ENCODE peak calls at places on chromosome 6, in nine cellular contexts. One of them, this sample, is unnamed.

GRCh38 chr6:14354919-14355572 is 237.5 kb downstream of the CD83 start:
- DNase-seq in tibial artery: peak
- DNase-seq in neural crest cell: no peak
- DNase-seq in A673: peak
- DNase-seq in Calu3: peak
- DNase-seq in fibroblast of pulmonary artery: peak
- DNase-seq in pancreas: no peak
- DNase-seq in esophagus squamous epithelium: no peak
- DNase-seq in foreskin fibroblast: peak
- DNase-seq in this sample: no peak

GRCh38 chr6:49666480-49666879 is 29.8 kb upstream of the RHAG start:
- DNase-seq in esophagus squamous epithelium: no peak
- DNase-seq in fibroblast of pulmonary artery: no peak
- DNase-seq in neural crest cell: no peak
- DNase-seq in tibial artery: no peak
- DNase-seq in foreskin fibroblast: no peak
- DNase-seq in pancreas: no peak
- DNase-seq in Calu3: no peak
- DNase-seq in A673: no peak
- DNase-seq in this sample: no peak

GRCh38 chr6:9461161-9461560 is 953.7 kb downstream of the TFAP2A start:
- DNase-seq in tibial artery: no peak
- DNase-seq in Calu3: peak
- DNase-seq in esophagus squamous epithelium: no peak
- DNase-seq in fibroblast of pulmonary artery: no peak
- DNase-seq in foreskin fibroblast: no peak
- DNase-seq in pancreas: no peak
- DNase-seq in A673: no peak
- DNase-seq in neural crest cell: no peak
- DNase-seq in this sample: no peak

GRCh38 chr6:3912366-3913076 is 63.3 kb downstream of the FAM50B start:
- DNase-seq in esophagus squamous epithelium: no peak
- DNase-seq in foreskin fibroblast: no peak
- DNase-seq in pancreas: no peak
- DNase-seq in A673: peak
- DNase-seq in tibial artery: no peak
- DNase-seq in neural crest cell: no peak
- DNase-seq in fibroblast of pulmonary artery: no peak
- DNase-seq in Calu3: no peak
- DNase-seq in this sample: no peak

GRCh38 chr6:45835725-45836437 is 179.8 kb downstream of the CLIC5 start:
- DNase-seq in neural crest cell: no peak
- DNase-seq in esophagus squamous epithelium: no peak
- DNase-seq in Calu3: no peak
- DNase-seq in A673: no peak
- DNase-seq in pancreas: no peak
- DNase-seq in foreskin fibroblast: no peak
- DNase-seq in fibroblast of pulmonary artery: no peak
- DNase-seq in tibial artery: no peak
- DNase-seq in this sample: no peak

GRCh38 chr6:148924226-148924989 is 177.6 kb downstream of the UST start:
- DNase-seq in pancreas: no peak
- DNase-seq in esophagus squamous epithelium: no peak
- DNase-seq in A673: no peak
- DNase-seq in foreskin fibroblast: no peak
- DNase-seq in neural crest cell: no peak
- DNase-seq in Calu3: no peak
- DNase-seq in tibial artery: no peak
- DNase-seq in fibroblast of pulmonary artery: no peak
- DNase-seq in this sample: no peak

GRCh38 chr6:44258325-44258863 is 1.1 kb upstream of the SLC35B2 start:
- DNase-seq in tibial artery: no peak
- DNase-seq in fibroblast of pulmonary artery: no peak
- DNase-seq in esophagus squamous epithelium: no peak
- DNase-seq in neural crest cell: no peak
- DNase-seq in Calu3: no peak
- DNase-seq in A673: no peak
- DNase-seq in foreskin fibroblast: no peak
- DNase-seq in pancreas: no peak
- DNase-seq in this sample: no peak

GRCh38 chr6:158807515-158808441 is 11.4 kb downstream of the EZR start:
- DNase-seq in neural crest cell: no peak
- DNase-seq in fibroblast of pulmonary artery: no peak
- DNase-seq in esophagus squamous epithelium: no peak
- DNase-seq in tibial artery: no peak
- DNase-seq in A673: no peak
- DNase-seq in Calu3: no peak
- DNase-seq in pancreas: no peak
- DNase-seq in foreskin fibroblast: no peak
- DNase-seq in this sample: no peak

GRCh38 chr6:158653577-158654354 is 3.9 kb downstream of the SYTL3 start:
- DNase-seq in tibial artery: no peak
- DNase-seq in Calu3: no peak
- DNase-seq in A673: no peak
- DNase-seq in neural crest cell: no peak
- DNase-seq in esophagus squamous epithelium: no peak
- DNase-seq in pancreas: peak
- DNase-seq in fibroblast of pulmonary artery: peak
- DNase-seq in foreskin fibroblast: no peak
- DNase-seq in this sample: no peak

GRCh38 chr6:33843696-33844121 is 39.9 kb upstream of the MLN start:
- DNase-seq in Calu3: no peak
- DNase-seq in fibroblast of pulmonary artery: no peak
- DNase-seq in esophagus squamous epithelium: no peak
- DNase-seq in neural crest cell: no peak
- DNase-seq in foreskin fibroblast: no peak
- DNase-seq in A673: peak
- DNase-seq in tibial artery: no peak
- DNase-seq in pancreas: no peak
- DNase-seq in this sample: no peak

DNA sequence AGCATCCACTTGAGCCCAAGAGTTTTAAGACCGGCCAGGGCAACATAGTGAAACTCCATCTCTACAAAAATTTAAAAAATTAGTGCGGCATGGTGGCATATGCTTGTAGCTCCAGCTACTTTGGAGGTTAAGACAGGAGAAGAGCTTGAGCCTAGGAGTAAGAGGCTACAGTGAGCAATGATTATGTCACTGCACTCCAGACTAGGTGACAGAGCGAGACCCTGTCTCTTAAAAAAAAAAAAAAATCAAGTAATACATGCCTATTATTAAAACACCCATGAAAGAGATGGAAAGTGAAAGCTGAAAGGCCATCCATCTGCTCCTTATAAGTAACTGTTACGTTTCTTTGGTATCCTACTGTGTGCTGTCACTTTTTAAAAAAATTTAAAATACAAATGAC is 66.4 kb downstream of the FKBP5 start:
- DNase-seq in foreskin fibroblast: no peak
- DNase-seq in fibroblast of pulmonary artery: no peak
- DNase-seq in esophagus squamous epithelium: no peak
- DNase-seq in A673: no peak
- DNase-seq in pancreas: no peak
- DNase-seq in Calu3: no peak
- DNase-seq in tibial artery: no peak
- DNase-seq in neural crest cell: no peak
- DNase-seq in this sample: no peak
- TF ChIP-seq CTCF in foreskin fibroblast: no peak
- TF ChIP-seq CTCF in fibroblast of pulmonary artery: no peak
- TF ChIP-seq CTCF in esophagus squamous epithelium: no peak
- TF ChIP-seq CTCF in A673: no peak
- TF ChIP-seq CTCF in pancreas: no peak
- TF ChIP-seq CTCF in Calu3: no peak
- TF ChIP-seq CTCF in tibial artery: no peak
- TF ChIP-seq CTCF in neural crest cell: no peak
- TF ChIP-seq CTCF in this sample: no peak

DNA sequence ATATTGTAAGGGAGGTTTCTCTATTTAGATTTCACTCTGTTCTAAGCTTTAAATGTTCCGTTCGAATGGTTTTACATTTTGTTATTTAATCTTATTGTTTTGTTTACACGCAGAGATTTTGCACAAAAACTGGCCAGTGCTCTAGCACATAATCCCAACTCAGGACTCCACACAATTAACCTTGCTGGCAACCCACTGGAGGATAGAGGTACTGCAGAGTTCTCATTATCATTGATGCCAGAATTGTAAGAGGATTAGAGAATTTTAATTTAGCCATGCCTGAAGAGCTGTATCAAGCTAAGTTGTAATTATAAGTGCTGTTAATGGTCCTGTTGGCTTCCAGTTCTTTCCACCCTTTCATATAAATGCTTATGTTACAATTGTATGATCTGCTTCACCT is 179.7 kb upstream of the SCGN start:
- DNase-seq in tibial artery: no peak
- DNase-seq in fibroblast of pulmonary artery: no peak
- DNase-seq in Calu3: no peak
- DNase-seq in neural crest cell: no peak
- DNase-seq in pancreas: no peak
- DNase-seq in A673: peak
- DNase-seq in esophagus squamous epithelium: no peak
- DNase-seq in foreskin fibroblast: no peak
- DNase-seq in this sample: no peak
- TF ChIP-seq CTCF in tibial artery: peak
- TF ChIP-seq CTCF in fibroblast of pulmonary artery: peak
- TF ChIP-seq CTCF in Calu3: peak
- TF ChIP-seq CTCF in neural crest cell: peak
- TF ChIP-seq CTCF in pancreas: no peak
- TF ChIP-seq CTCF in A673: peak
- TF ChIP-seq CTCF in esophagus squamous epithelium: no peak
- TF ChIP-seq CTCF in foreskin fibroblast: peak
- TF ChIP-seq CTCF in this sample: no peak

DNA sequence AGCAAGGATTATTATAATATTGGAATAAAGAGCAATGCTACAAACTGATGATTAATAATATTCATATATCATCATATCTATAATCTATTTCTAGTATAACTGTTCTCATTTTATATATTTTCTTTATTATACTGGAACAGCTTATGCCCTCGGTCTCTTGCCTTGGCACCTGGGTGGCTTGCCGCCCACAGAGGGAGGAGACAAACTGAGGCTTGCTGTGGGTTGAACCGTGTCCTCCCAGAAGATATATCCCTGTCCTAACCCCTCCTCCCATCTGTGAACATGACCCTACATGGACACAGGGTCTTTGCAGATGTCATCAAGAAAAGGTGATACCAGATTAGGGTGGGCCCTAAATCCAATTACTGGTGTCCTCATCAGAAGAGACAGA is 4.7 kb downstream of the RNASET2 start:
- DNase-seq in neural crest cell: no peak
- DNase-seq in foreskin fibroblast: no peak
- DNase-seq in pancreas: no peak
- DNase-seq in Calu3: no peak
- DNase-seq in esophagus squamous epithelium: no peak
- DNase-seq in fibroblast of pulmonary artery: no peak
- DNase-seq in tibial artery: no peak
- DNase-seq in A673: no peak
- DNase-seq in this sample: no peak
- TF ChIP-seq CTCF in neural crest cell: no peak
- TF ChIP-seq CTCF in foreskin fibroblast: no peak
- TF ChIP-seq CTCF in pancreas: no peak
- TF ChIP-seq CTCF in Calu3: no peak
- TF ChIP-seq CTCF in esophagus squamous epithelium: no peak
- TF ChIP-seq CTCF in fibroblast of pulmonary artery: no peak
- TF ChIP-seq CTCF in tibial artery: no peak
- TF ChIP-seq CTCF in A673: no peak
- TF ChIP-seq CTCF in this sample: no peak

GRCh38 chr6:53359843-53360834 is 11.4 kb upstream of the ELOVL5 start:
- DNase-seq in A673: no peak
- DNase-seq in Calu3: no peak
- DNase-seq in pancreas: no peak
- DNase-seq in neural crest cell: no peak
- DNase-seq in tibial artery: no peak
- DNase-seq in fibroblast of pulmonary artery: peak
- DNase-seq in esophagus squamous epithelium: no peak
- DNase-seq in foreskin fibroblast: peak
- DNase-seq in this sample: no peak

GRCh38 chr6:53357576-53358343 is 9.0 kb upstream of the ELOVL5 start:
- DNase-seq in foreskin fibroblast: no peak
- DNase-seq in esophagus squamous epithelium: no peak
- DNase-seq in A673: no peak
- DNase-seq in Calu3: no peak
- DNase-seq in neural crest cell: no peak
- DNase-seq in fibroblast of pulmonary artery: no peak
- DNase-seq in pancreas: no peak
- DNase-seq in tibial artery: no peak
- DNase-seq in this sample: no peak

GRCh38 chr6:53358440-53359087 is 9.8 kb upstream of the ELOVL5 start:
- DNase-seq in fibroblast of pulmonary artery: no peak
- DNase-seq in neural crest cell: no peak
- DNase-seq in esophagus squamous epithelium: no peak
- DNase-seq in tibial artery: no peak
- DNase-seq in Calu3: no peak
- DNase-seq in A673: no peak
- DNase-seq in pancreas: no peak
- DNase-seq in foreskin fibroblast: no peak
- DNase-seq in this sample: no peak

GRCh38 chr6:53361549-53362031 is 12.8 kb upstream of the ELOVL5 start:
- DNase-seq in fibroblast of pulmonary artery: no peak
- DNase-seq in A673: no peak
- DNase-seq in pancreas: no peak
- DNase-seq in tibial artery: no peak
- DNase-seq in Calu3: no peak
- DNase-seq in neural crest cell: no peak
- DNase-seq in foreskin fibroblast: peak
- DNase-seq in esophagus squamous epithelium: no peak
- DNase-seq in this sample: no peak

DNA sequence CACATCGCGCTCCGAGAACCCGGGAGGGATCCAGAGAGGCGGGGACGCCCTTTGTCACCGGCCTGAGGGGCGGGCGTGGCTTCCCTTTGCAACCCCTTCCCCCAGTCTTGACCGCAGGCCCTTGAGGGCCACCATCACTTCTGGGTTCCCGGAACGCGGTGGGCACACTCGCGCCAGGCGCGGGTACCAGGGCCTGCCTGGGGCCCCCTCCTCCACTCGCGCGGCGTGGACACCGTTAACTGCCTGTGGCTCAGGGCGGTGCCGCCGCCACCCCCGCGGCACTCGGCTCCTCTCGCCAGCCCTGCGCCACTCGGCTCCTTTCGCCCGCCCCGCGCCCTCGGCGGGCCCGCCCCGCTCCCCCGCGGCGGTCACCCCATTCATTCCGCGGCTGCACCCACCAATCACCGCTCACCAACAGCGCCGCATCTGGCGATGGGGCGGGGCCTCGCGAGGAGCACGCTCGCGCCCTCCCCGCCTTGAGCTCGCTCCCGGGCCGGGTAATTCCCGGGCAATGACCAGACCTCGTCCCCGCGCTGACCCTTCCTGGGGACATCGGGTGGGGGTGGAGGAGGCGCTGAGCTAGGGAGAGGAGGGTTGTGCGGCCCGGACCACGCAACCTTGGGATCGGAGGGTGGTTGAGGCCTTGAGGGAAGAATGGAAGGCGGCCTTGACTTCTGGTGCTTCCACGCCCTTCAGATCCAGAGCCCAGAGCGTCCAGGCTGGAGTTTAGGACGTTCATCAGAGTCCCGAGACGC is 10.5 kb upstream of the ELOVL5 start:
- DNase-seq in pancreas: peak
- DNase-seq in esophagus squamous epithelium: peak
- DNase-seq in fibroblast of pulmonary artery: peak
- DNase-seq in A673: peak
- DNase-seq in Calu3: peak
- DNase-seq in tibial artery: peak
- DNase-seq in foreskin fibroblast: peak
- DNase-seq in neural crest cell: peak
- DNase-seq in this sample: peak
- TF ChIP-seq CTCF in pancreas: no peak
- TF ChIP-seq CTCF in esophagus squamous epithelium: no peak
- TF ChIP-seq CTCF in fibroblast of pulmonary artery: no peak
- TF ChIP-seq CTCF in A673: no peak
- TF ChIP-seq CTCF in Calu3: no peak
- TF ChIP-seq CTCF in tibial artery: no peak
- TF ChIP-seq CTCF in foreskin fibroblast: no peak
- TF ChIP-seq CTCF in neural crest cell: no peak
- TF ChIP-seq CTCF in this sample: no peak

GRCh38 chr6:53103993-53104675 is 38.9 kb downstream of the FBXO9 start:
- DNase-seq in pancreas: no peak
- DNase-seq in tibial artery: no peak
- DNase-seq in Calu3: no peak
- DNase-seq in esophagus squamous epithelium: no peak
- DNase-seq in A673: peak
- DNase-seq in foreskin fibroblast: no peak
- DNase-seq in fibroblast of pulmonary artery: peak
- DNase-seq in neural crest cell: no peak
- DNase-seq in this sample: no peak
- TF ChIP-seq CTCF in pancreas: no peak
- TF ChIP-seq CTCF in tibial artery: no peak
- TF ChIP-seq CTCF in Calu3: no peak
- TF ChIP-seq CTCF in esophagus squamous epithelium: no peak
- TF ChIP-seq CTCF in A673: peak
- TF ChIP-seq CTCF in foreskin fibroblast: peak
- TF ChIP-seq CTCF in fibroblast of pulmonary artery: no peak
- TF ChIP-seq CTCF in neural crest cell: peak
- TF ChIP-seq CTCF in this sample: no peak

This sample was measured in mesothelial cell of epicardium.